ENCODE peak calls at places on chromosomes 4 and X, in ten cellular contexts. One of them, this sample, is unnamed.

GRCh38 chrX:30821116-30821515 is 67.9 kb downstream of the TAB3 start:
- DNase-seq in activated naive CD8-positive, alpha-beta T cell treated with anti-CD3 and anti-CD28 coated beads, Interleukin-2, amount 50 U/mL, for 24 hours: no peak
- DNase-seq in NCI-H524: no peak
- DNase-seq in GM03348: no peak
- DNase-seq in choroid plexus epithelial cell: peak; percentile 8
- DNase-seq in nucleus accumbens: no peak
- DNase-seq in CD8-positive, alpha-beta T cell: no peak
- DNase-seq in HL-60: no peak
- DNase-seq in CD8-positive, alpha-beta memory T cell: no peak
- DNase-seq in Calu3: no peak
- DNase-seq in this sample: no peak

GRCh38 chrX:14916017-14916674 is 42.9 kb downstream of the MOSPD2 start:
- DNase-seq in activated naive CD8-positive, alpha-beta T cell treated with anti-CD3 and anti-CD28 coated beads, Interleukin-2, amount 50 U/mL, for 24 hours: no peak
- DNase-seq in NCI-H524: no peak
- DNase-seq in GM03348: peak; percentile 7
- DNase-seq in choroid plexus epithelial cell: peak; percentile 69
- DNase-seq in nucleus accumbens: no peak
- DNase-seq in CD8-positive, alpha-beta T cell: no peak
- DNase-seq in HL-60: no peak
- DNase-seq in CD8-positive, alpha-beta memory T cell: no peak
- DNase-seq in Calu3: no peak
- DNase-seq in this sample: no peak

GRCh38 chr4:76772498-76773106 is 125.3 kb downstream of the SOWAHB start:
- DNase-seq in activated naive CD8-positive, alpha-beta T cell treated with anti-CD3 and anti-CD28 coated beads, Interleukin-2, amount 50 U/mL, for 24 hours: no peak
- DNase-seq in NCI-H524: no peak
- DNase-seq in GM03348: peak; percentile 59
- DNase-seq in choroid plexus epithelial cell: peak; percentile 83
- DNase-seq in nucleus accumbens: no peak
- DNase-seq in CD8-positive, alpha-beta T cell: no peak
- DNase-seq in HL-60: no peak
- DNase-seq in CD8-positive, alpha-beta memory T cell: no peak
- DNase-seq in Calu3: no peak
- DNase-seq in this sample: no peak

GRCh38 chr4:94202769-94203168 is 4.9 kb upstream of the SMARCAD1 start:
- DNase-seq in activated naive CD8-positive, alpha-beta T cell treated with anti-CD3 and anti-CD28 coated beads, Interleukin-2, amount 50 U/mL, for 24 hours: no peak
- DNase-seq in NCI-H524: no peak
- DNase-seq in GM03348: no peak
- DNase-seq in choroid plexus epithelial cell: no peak
- DNase-seq in nucleus accumbens: no peak
- DNase-seq in CD8-positive, alpha-beta T cell: no peak
- DNase-seq in HL-60: no peak
- DNase-seq in CD8-positive, alpha-beta memory T cell: no peak
- DNase-seq in Calu3: no peak
- DNase-seq in this sample: no peak

GRCh38 chr4:90695411-90695810 is 568.2 kb downstream of the CCSER1 start:
- DNase-seq in activated naive CD8-positive, alpha-beta T cell treated with anti-CD3 and anti-CD28 coated beads, Interleukin-2, amount 50 U/mL, for 24 hours: no peak
- DNase-seq in NCI-H524: no peak
- DNase-seq in GM03348: no peak
- DNase-seq in choroid plexus epithelial cell: no peak
- DNase-seq in nucleus accumbens: no peak
- DNase-seq in CD8-positive, alpha-beta T cell: no peak
- DNase-seq in HL-60: no peak
- DNase-seq in CD8-positive, alpha-beta memory T cell: no peak
- DNase-seq in Calu3: no peak
- DNase-seq in this sample: no peak

GRCh38 chrX:22699591-22700091 is 300.1 kb upstream of the DDX53 start:
- DNase-seq in activated naive CD8-positive, alpha-beta T cell treated with anti-CD3 and anti-CD28 coated beads, Interleukin-2, amount 50 U/mL, for 24 hours: no peak
- DNase-seq in NCI-H524: no peak
- DNase-seq in GM03348: peak; percentile 8
- DNase-seq in choroid plexus epithelial cell: peak; percentile 85
- DNase-seq in nucleus accumbens: no peak
- DNase-seq in CD8-positive, alpha-beta T cell: no peak
- DNase-seq in HL-60: no peak
- DNase-seq in CD8-positive, alpha-beta memory T cell: no peak
- DNase-seq in Calu3: no peak
- DNase-seq in this sample: no peak

GRCh38 chr4:98327694-98328093 is 66.5 kb downstream of the RAP1GDS1 start:
- DNase-seq in activated naive CD8-positive, alpha-beta T cell treated with anti-CD3 and anti-CD28 coated beads, Interleukin-2, amount 50 U/mL, for 24 hours: no peak
- DNase-seq in NCI-H524: no peak
- DNase-seq in GM03348: no peak
- DNase-seq in choroid plexus epithelial cell: no peak
- DNase-seq in nucleus accumbens: no peak
- DNase-seq in CD8-positive, alpha-beta T cell: no peak
- DNase-seq in HL-60: no peak
- DNase-seq in CD8-positive, alpha-beta memory T cell: no peak
- DNase-seq in Calu3: no peak
- DNase-seq in this sample: no peak

GRCh38 chr4:1852904-1853623 is 2.9 kb downstream of the LETM1 start:
- DNase-seq in activated naive CD8-positive, alpha-beta T cell treated with anti-CD3 and anti-CD28 coated beads, Interleukin-2, amount 50 U/mL, for 24 hours: no peak
- DNase-seq in NCI-H524: no peak
- DNase-seq in GM03348: no peak
- DNase-seq in choroid plexus epithelial cell: no peak
- DNase-seq in nucleus accumbens: no peak
- DNase-seq in CD8-positive, alpha-beta T cell: no peak
- DNase-seq in HL-60: no peak
- DNase-seq in CD8-positive, alpha-beta memory T cell: no peak
- DNase-seq in Calu3: no peak
- DNase-seq in this sample: no peak

GRCh38 chrX:47321386-47321785 is 49.0 kb upstream of the ZNF157 start:
- DNase-seq in activated naive CD8-positive, alpha-beta T cell treated with anti-CD3 and anti-CD28 coated beads, Interleukin-2, amount 50 U/mL, for 24 hours: no peak
- DNase-seq in NCI-H524: no peak
- DNase-seq in GM03348: no peak
- DNase-seq in choroid plexus epithelial cell: peak; percentile 77
- DNase-seq in nucleus accumbens: peak; percentile 74
- DNase-seq in CD8-positive, alpha-beta T cell: no peak
- DNase-seq in HL-60: no peak
- DNase-seq in CD8-positive, alpha-beta memory T cell: no peak
- DNase-seq in Calu3: no peak
- DNase-seq in this sample: no peak

GRCh38 chrX:116317409-116317808 is 119.0 kb upstream of the SLC6A14 start:
- DNase-seq in activated naive CD8-positive, alpha-beta T cell treated with anti-CD3 and anti-CD28 coated beads, Interleukin-2, amount 50 U/mL, for 24 hours: no peak
- DNase-seq in NCI-H524: peak; percentile 89
- DNase-seq in GM03348: no peak
- DNase-seq in choroid plexus epithelial cell: peak; percentile 81
- DNase-seq in nucleus accumbens: peak; percentile 5
- DNase-seq in CD8-positive, alpha-beta T cell: no peak
- DNase-seq in HL-60: no peak
- DNase-seq in CD8-positive, alpha-beta memory T cell: no peak
- DNase-seq in Calu3: peak; percentile 1
- DNase-seq in this sample: no peak

GRCh38 chr4:76504613-76505465 is 69.8 kb downstream of the SHROOM3 start:
- DNase-seq in activated naive CD8-positive, alpha-beta T cell treated with anti-CD3 and anti-CD28 coated beads, Interleukin-2, amount 50 U/mL, for 24 hours: no peak
- DNase-seq in NCI-H524: peak; percentile 5
- DNase-seq in GM03348: peak; percentile 74
- DNase-seq in choroid plexus epithelial cell: peak; percentile 78
- DNase-seq in nucleus accumbens: no peak
- DNase-seq in CD8-positive, alpha-beta T cell: no peak
- DNase-seq in HL-60: no peak
- DNase-seq in CD8-positive, alpha-beta memory T cell: no peak
- DNase-seq in Calu3: peak; percentile 20
- DNase-seq in this sample: no peak

GRCh38 chr4:184288451-184289178 is 70.9 kb upstream of the ENPP6 start:
- DNase-seq in activated naive CD8-positive, alpha-beta T cell treated with anti-CD3 and anti-CD28 coated beads, Interleukin-2, amount 50 U/mL, for 24 hours: peak; percentile 54
- DNase-seq in NCI-H524: no peak
- DNase-seq in GM03348: no peak
- DNase-seq in choroid plexus epithelial cell: peak; percentile 31
- DNase-seq in nucleus accumbens: no peak
- DNase-seq in CD8-positive, alpha-beta T cell: no peak
- DNase-seq in HL-60: no peak
- DNase-seq in CD8-positive, alpha-beta memory T cell: no peak
- DNase-seq in Calu3: no peak
- DNase-seq in this sample: no peak

GRCh38 chr4:44927361-44928061 is 201.2 kb upstream of the GNPDA2 start:
- DNase-seq in activated naive CD8-positive, alpha-beta T cell treated with anti-CD3 and anti-CD28 coated beads, Interleukin-2, amount 50 U/mL, for 24 hours: no peak
- DNase-seq in NCI-H524: peak; percentile 41
- DNase-seq in GM03348: peak; percentile 3
- DNase-seq in choroid plexus epithelial cell: peak; percentile 59
- DNase-seq in nucleus accumbens: no peak
- DNase-seq in CD8-positive, alpha-beta T cell: no peak
- DNase-seq in HL-60: no peak
- DNase-seq in CD8-positive, alpha-beta memory T cell: no peak
- DNase-seq in Calu3: peak; percentile 3
- DNase-seq in this sample: no peak

GRCh38 chr4:78542373-78542772 is 9.2 kb upstream of the ANXA3 start:
- DNase-seq in activated naive CD8-positive, alpha-beta T cell treated with anti-CD3 and anti-CD28 coated beads, Interleukin-2, amount 50 U/mL, for 24 hours: no peak
- DNase-seq in NCI-H524: no peak
- DNase-seq in GM03348: peak; percentile 48
- DNase-seq in choroid plexus epithelial cell: peak; percentile 61
- DNase-seq in nucleus accumbens: no peak
- DNase-seq in CD8-positive, alpha-beta T cell: no peak
- DNase-seq in HL-60: no peak
- DNase-seq in CD8-positive, alpha-beta memory T cell: no peak
- DNase-seq in Calu3: no peak
- DNase-seq in this sample: no peak

GRCh38 chrX:16946361-16946964 is at the start of gene REPS2:
- DNase-seq in activated naive CD8-positive, alpha-beta T cell treated with anti-CD3 and anti-CD28 coated beads, Interleukin-2, amount 50 U/mL, for 24 hours: peak; percentile 65
- DNase-seq in NCI-H524: peak; percentile 62
- DNase-seq in GM03348: peak; percentile 87
- DNase-seq in choroid plexus epithelial cell: peak; percentile 56
- DNase-seq in nucleus accumbens: peak; percentile 80
- DNase-seq in CD8-positive, alpha-beta T cell: peak; percentile 58
- DNase-seq in HL-60: peak; percentile 40
- DNase-seq in CD8-positive, alpha-beta memory T cell: peak; percentile 69
- DNase-seq in Calu3: peak; percentile 87
- DNase-seq in this sample: no peak

GRCh38 chrX:79366888-79367749 is at the start of gene ITM2A:
- DNase-seq in activated naive CD8-positive, alpha-beta T cell treated with anti-CD3 and anti-CD28 coated beads, Interleukin-2, amount 50 U/mL, for 24 hours: peak; percentile 59
- DNase-seq in NCI-H524: no peak
- DNase-seq in GM03348: peak; percentile 1
- DNase-seq in choroid plexus epithelial cell: peak; percentile 13
- DNase-seq in nucleus accumbens: peak; percentile 12
- DNase-seq in CD8-positive, alpha-beta T cell: peak; percentile 27
- DNase-seq in HL-60: no peak
- DNase-seq in CD8-positive, alpha-beta memory T cell: peak; percentile 44
- DNase-seq in Calu3: peak; percentile 18
- DNase-seq in this sample: no peak

GRCh38 chr4:2091990-2092652 is 33.0 kb downstream of the NAT8L start:
- DNase-seq in activated naive CD8-positive, alpha-beta T cell treated with anti-CD3 and anti-CD28 coated beads, Interleukin-2, amount 50 U/mL, for 24 hours: no peak
- DNase-seq in NCI-H524: no peak
- DNase-seq in GM03348: no peak
- DNase-seq in choroid plexus epithelial cell: no peak
- DNase-seq in nucleus accumbens: no peak
- DNase-seq in CD8-positive, alpha-beta T cell: no peak
- DNase-seq in HL-60: no peak
- DNase-seq in CD8-positive, alpha-beta memory T cell: no peak
- DNase-seq in Calu3: no peak
- DNase-seq in this sample: no peak

GRCh38 chrX:69968956-69969355 is 80.8 kb downstream of the AWAT2 start:
- DNase-seq in activated naive CD8-positive, alpha-beta T cell treated with anti-CD3 and anti-CD28 coated beads, Interleukin-2, amount 50 U/mL, for 24 hours: no peak
- DNase-seq in NCI-H524: peak; percentile 42
- DNase-seq in GM03348: no peak
- DNase-seq in choroid plexus epithelial cell: peak; percentile 5
- DNase-seq in nucleus accumbens: peak; percentile 37
- DNase-seq in CD8-positive, alpha-beta T cell: no peak
- DNase-seq in HL-60: no peak
- DNase-seq in CD8-positive, alpha-beta memory T cell: no peak
- DNase-seq in Calu3: no peak
- DNase-seq in this sample: no peak

GRCh38 chr4:84126061-84126787 is 372.9 kb downstream of the NKX6-1 start:
- DNase-seq in activated naive CD8-positive, alpha-beta T cell treated with anti-CD3 and anti-CD28 coated beads, Interleukin-2, amount 50 U/mL, for 24 hours: no peak
- DNase-seq in NCI-H524: no peak
- DNase-seq in GM03348: no peak
- DNase-seq in choroid plexus epithelial cell: no peak
- DNase-seq in nucleus accumbens: no peak
- DNase-seq in CD8-positive, alpha-beta T cell: no peak
- DNase-seq in HL-60: no peak
- DNase-seq in CD8-positive, alpha-beta memory T cell: no peak
- DNase-seq in Calu3: no peak
- DNase-seq in this sample: no peak

GRCh38 chr4:98226396-98226795 is 34.8 kb upstream of the RAP1GDS1 start:
- DNase-seq in activated naive CD8-positive, alpha-beta T cell treated with anti-CD3 and anti-CD28 coated beads, Interleukin-2, amount 50 U/mL, for 24 hours: no peak
- DNase-seq in NCI-H524: no peak
- DNase-seq in GM03348: no peak
- DNase-seq in choroid plexus epithelial cell: no peak
- DNase-seq in nucleus accumbens: no peak
- DNase-seq in CD8-positive, alpha-beta T cell: no peak
- DNase-seq in HL-60: no peak
- DNase-seq in CD8-positive, alpha-beta memory T cell: no peak
- DNase-seq in Calu3: no peak
- DNase-seq in this sample: no peak

GRCh38 chr4:25790024-25790423 is 72.8 kb downstream of the SEL1L3 start:
- DNase-seq in activated naive CD8-positive, alpha-beta T cell treated with anti-CD3 and anti-CD28 coated beads, Interleukin-2, amount 50 U/mL, for 24 hours: no peak
- DNase-seq in NCI-H524: no peak
- DNase-seq in GM03348: no peak
- DNase-seq in choroid plexus epithelial cell: no peak
- DNase-seq in nucleus accumbens: no peak
- DNase-seq in CD8-positive, alpha-beta T cell: no peak
- DNase-seq in HL-60: no peak
- DNase-seq in CD8-positive, alpha-beta memory T cell: no peak
- DNase-seq in Calu3: no peak
- DNase-seq in this sample: no peak

GRCh38 chr4:89640620-89641366 is 196.2 kb downstream of the SNCA start:
- DNase-seq in activated naive CD8-positive, alpha-beta T cell treated with anti-CD3 and anti-CD28 coated beads, Interleukin-2, amount 50 U/mL, for 24 hours: no peak
- DNase-seq in NCI-H524: peak; percentile 29
- DNase-seq in GM03348: peak; percentile 66
- DNase-seq in choroid plexus epithelial cell: peak; percentile 74
- DNase-seq in nucleus accumbens: peak; percentile 3
- DNase-seq in CD8-positive, alpha-beta T cell: no peak
- DNase-seq in HL-60: no peak
- DNase-seq in CD8-positive, alpha-beta memory T cell: no peak
- DNase-seq in Calu3: peak; percentile 55
- DNase-seq in this sample: no peak

GRCh38 chr4:152374153-152374552 is 161.7 kb downstream of the FBXW7 start:
- DNase-seq in activated naive CD8-positive, alpha-beta T cell treated with anti-CD3 and anti-CD28 coated beads, Interleukin-2, amount 50 U/mL, for 24 hours: no peak
- DNase-seq in NCI-H524: no peak
- DNase-seq in GM03348: no peak
- DNase-seq in choroid plexus epithelial cell: no peak
- DNase-seq in nucleus accumbens: no peak
- DNase-seq in CD8-positive, alpha-beta T cell: no peak
- DNase-seq in HL-60: no peak
- DNase-seq in CD8-positive, alpha-beta memory T cell: no peak
- DNase-seq in Calu3: no peak
- DNase-seq in this sample: no peak